ENCODE peak calls at places on chromosomes 2 and 18, in eight cellular contexts. G, P, J, S, F, A, W and D are unnamed samples.

GRCh38 chr2:74006424-74006823 is 21.7 kb downstream of the TET3 start:
- DNase-seq in G (no peak), P (no peak), J (no peak), S (no peak), F (no peak), A (no peak), W (no peak), D (no peak)

GRCh38 chr2:216001612-216002215 is 11.6 kb downstream of the MREG start:
- DNase-seq in G (no peak), P (no peak), J (no peak), S (no peak), F (no peak), A (no peak), W (no peak), D (no peak)

GRCh38 chr2:2574401-2575184 is 243.5 kb upstream of the MYT1L start:
- DNase-seq in G (no peak), P (no peak), J (no peak), S (no peak), F (no peak), A (no peak), W (no peak), D (no peak)

GRCh38 chr2:16226942-16227664 is 286.8 kb downstream of the MYCN start:
- DNase-seq in G (no peak), P (no peak), J (no peak), S (no peak), F (no peak), A (no peak), W (no peak), D (no peak)

GRCh38 chr2:132998221-132998620 is 328.2 kb upstream of the LYPD1 start:
- DNase-seq in G (no peak), P (no peak), J (no peak), S (no peak), F (no peak), A (no peak), W (no peak), D (no peak)

GRCh38 chr18:73752546-73752945 is 395.1 kb downstream of the FBXO15 start:
- DNase-seq in G (no peak), P (no peak), J (peak), S (no peak), F (no peak), A (peak), W (no peak), D (no peak)

GRCh38 chr18:42137671-42138375 is 182.8 kb downstream of the PIK3C3 start:
- DNase-seq in G (no peak), P (no peak), J (no peak), S (no peak), F (no peak), A (no peak), W (no peak), D (no peak)

GRCh38 chr18:36294031-36294430 is 3.5 kb upstream of the FHOD3 start:
- DNase-seq in G (no peak), P (no peak), J (no peak), S (no peak), F (peak), A (no peak), W (no peak), D (no peak)

GRCh38 chr2:989766-990467 is 39.3 kb downstream of the SNTG2 start:
- DNase-seq in G (no peak), P (no peak), J (no peak), S (no peak), F (no peak), A (no peak), W (no peak), D (no peak)

GRCh38 chr2:35428548-35428947 is 927.0 kb upstream of the CRIM1 start:
- DNase-seq in G (no peak), P (peak), J (peak), S (peak), F (no peak), A (peak), W (no peak), D (no peak)

GRCh38 chr18:52844323-52844722 is 504.3 kb downstream of the DCC start:
- DNase-seq in G (no peak), P (no peak), J (no peak), S (no peak), F (no peak), A (no peak), W (no peak), D (no peak)

GRCh38 chr18:39753178-39753577 is 2187.6 kb upstream of the CELF4 start:
- DNase-seq in G (no peak), P (no peak), J (no peak), S (no peak), F (no peak), A (no peak), W (no peak), D (no peak)

GRCh38 chr2:1314254-1314653 is 99.0 kb upstream of the TPO start:
- DNase-seq in G (no peak), P (no peak), J (no peak), S (no peak), F (no peak), A (no peak), W (no peak), D (no peak)

GRCh38 chr2:32289165-32290054 is 11.7 kb downstream of the YIPF4 start:
- DNase-seq in G (no peak), P (no peak), J (peak), S (no peak), F (peak), A (peak), W (peak), D (no peak)

GRCh38 chr18:23487738-23488625 is 15.3 kb upstream of the RMC1 start:
- DNase-seq in G (peak), P (peak), J (no peak), S (no peak), F (peak), A (no peak), W (no peak), D (peak)

GRCh38 chr2:153416071-153416470 is 62.5 kb downstream of the RPRM start:
- DNase-seq in G (no peak), P (no peak), J (no peak), S (no peak), F (no peak), A (no peak), W (no peak), D (no peak)

GRCh38 chr18:45764000-45764686 is 40.2 kb downstream of the SLC14A1 start:
- DNase-seq in G (no peak), P (no peak), J (no peak), S (no peak), F (peak), A (no peak), W (no peak), D (peak)

GRCh38 chr2:136767030-136767429 is 1.7 kb downstream of the THSD7B start:
- DNase-seq in G (no peak), P (no peak), J (no peak), S (no peak), F (no peak), A (no peak), W (no peak), D (no peak)

GRCh38 chr2:60873381-60873780 is 8.0 kb upstream of the REL start:
- DNase-seq in G (no peak), P (no peak), J (no peak), S (no peak), F (no peak), A (no peak), W (no peak), D (no peak)

GRCh38 chr2:74843371-74844298 is 9.7 kb downstream of the HK2 start:
- DNase-seq in G (no peak), P (no peak), J (no peak), S (no peak), F (peak), A (no peak), W (peak), D (peak)

GRCh38 chr2:232418466-232419244 is 12.0 kb downstream of the ALPG start:
- DNase-seq in G (no peak), P (no peak), J (no peak), S (peak), F (no peak), A (peak), W (no peak), D (no peak)

GRCh38 chr2:239260546-239261327 is 140.1 kb downstream of the HDAC4 start:
- DNase-seq in G (no peak), P (no peak), J (no peak), S (no peak), F (no peak), A (no peak), W (no peak), D (no peak)

GRCh38 chr18:74478876-74479275 is 17.3 kb upstream of the CNDP2 start:
- DNase-seq in G (no peak), P (no peak), J (no peak), S (no peak), F (no peak), A (no peak), W (no peak), D (no peak)

GRCh38 chr2:225867071-225867470 is 467.6 kb downstream of the NYAP2 start:
- DNase-seq in G (no peak), P (no peak), J (no peak), S (no peak), F (no peak), A (no peak), W (no peak), D (no peak)

GRCh38 chr2:71558300-71559051 is 105.1 kb downstream of the DYSF start:
- DNase-seq in G (no peak), P (no peak), J (peak), S (no peak), F (no peak), A (no peak), W (no peak), D (no peak)

GRCh38 chr2:3624059-3624794 is 29.3 kb downstream of the COLEC11 start:
- DNase-seq in G (no peak), P (no peak), J (no peak), S (no peak), F (no peak), A (no peak), W (no peak), D (no peak)

GRCh38 chr2:3535794-3536681 is 16.7 kb upstream of the ADI1 start:
- DNase-seq in G (no peak), P (no peak), J (peak), S (peak), F (peak), A (peak), W (peak), D (peak)

GRCh38 chr18:1653873-1654272 is 749.2 kb downstream of the ADCYAP1 start:
- DNase-seq in G (no peak), P (no peak), J (no peak), S (no peak), F (no peak), A (peak), W (no peak), D (no peak)

GRCh38 chr18:46264255-46264654 is 160.1 kb downstream of the HAUS1 start:
- DNase-seq in G (no peak), P (no peak), J (peak), S (no peak), F (no peak), A (no peak), W (no peak), D (no peak)

GRCh38 chr18:28115149-28115550 is 61.8 kb downstream of the CDH2 start:
- DNase-seq in G (no peak), P (peak), J (peak), S (no peak), F (peak), A (no peak), W (peak), D (no peak)

GRCh38 chr2:54658548-54659207 is 64.8 kb upstream of the EML6 start:
- DNase-seq in G (no peak), P (no peak), J (no peak), S (no peak), F (peak), A (no peak), W (no peak), D (no peak)

GRCh38 chr18:3040183-3040582 is 27.2 kb upstream of the LPIN2 start:
- DNase-seq in G (no peak), P (no peak), J (no peak), S (no peak), F (no peak), A (no peak), W (no peak), D (no peak)